ENCODE peak calls at places on chromosome 1, in four cellular contexts. X, M, A and P are unnamed samples.

GRCh38 chr1:172699695-172700094 is 40.8 kb downstream of the FASLG start:
- DNase-seq in A (no peak), X (no peak), M (no peak), P (no peak)

GRCh38 chr1:225811622-225812487 is 1.9 kb downstream of the EPHX1 start:
- DNase-seq in M (no peak), X (no peak), A (peak), P (peak)

GRCh38 chr1:201288007-201288406 is 4.7 kb downstream of the PKP1 start:
- DNase-seq in M (no peak), A (no peak), X (no peak), P (no peak)

GRCh38 chr1:45187735-45188134 is 18.7 kb downstream of the ZSWIM5 start:
- DNase-seq in X (no peak), A (no peak), M (no peak), P (no peak)

GRCh38 chr1:156727914-156728598 is at the start of gene METTL25B:
- DNase-seq in A (no peak), X (no peak), M (no peak), P (peak)

GRCh38 chr1:54234284-54234683 is 34.3 kb downstream of the MRPL37 start:
- DNase-seq in A (no peak), X (no peak), M (no peak), P (no peak)

GRCh38 chr1:167465018-167465417 is 53.3 kb downstream of the CD247 start:
- DNase-seq in X (no peak), A (no peak), M (no peak), P (no peak)

GRCh38 chr1:30525980-30526651 is 197.3 kb downstream of the MATN1 start:
- DNase-seq in A (no peak), X (no peak), M (peak), P (peak)

GRCh38 chr1:1421907-1422464 is 910 bp upstream of the ANKRD65 start:
- DNase-seq in X (no peak), A (no peak), M (no peak), P (no peak)

GRCh38 chr1:1419363-1419811 is 1.7 kb downstream of the ANKRD65 start:
- DNase-seq in A (no peak), X (no peak), M (no peak), P (no peak)

GRCh38 chr1:1419812-1420653 is 1.0 kb downstream of the ANKRD65 start:
- DNase-seq in X (no peak), A (no peak), M (no peak), P (no peak)

GRCh38 chr1:1421147-1421906 is at the start of gene ANKRD65:
- DNase-seq in A (no peak), X (no peak), M (no peak), P (peak)

DNA sequence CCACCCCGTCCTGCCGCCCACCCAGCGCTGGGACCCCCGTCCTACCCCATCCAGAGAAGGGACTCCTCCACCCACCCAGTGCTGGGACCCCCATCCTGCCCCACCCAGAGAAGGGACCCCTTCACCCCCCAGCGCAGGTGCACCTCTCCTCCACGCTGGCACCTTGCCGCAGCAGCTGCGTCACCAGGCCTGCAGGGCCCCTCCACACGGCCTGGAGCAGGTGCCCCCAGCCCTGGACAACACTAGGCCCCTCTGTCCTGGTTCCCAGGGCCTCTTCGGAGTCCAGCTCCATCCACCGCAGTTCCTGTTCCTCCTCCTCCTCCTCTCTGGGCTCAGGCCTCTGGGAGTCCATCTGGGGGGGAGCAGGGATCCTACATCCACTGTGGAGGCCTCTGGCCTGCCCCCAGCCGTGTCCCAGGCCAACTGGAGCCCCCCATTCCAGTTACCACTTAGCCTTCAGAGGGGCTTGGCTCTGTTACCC is 382 bp downstream of the ANKRD65 start:
- DNase-seq in X (no peak), M (no peak), A (no peak), P (no peak)
- TF ChIP-seq CEBPB in X (no peak), M (no peak), A (no peak), P (no peak)

DNA sequence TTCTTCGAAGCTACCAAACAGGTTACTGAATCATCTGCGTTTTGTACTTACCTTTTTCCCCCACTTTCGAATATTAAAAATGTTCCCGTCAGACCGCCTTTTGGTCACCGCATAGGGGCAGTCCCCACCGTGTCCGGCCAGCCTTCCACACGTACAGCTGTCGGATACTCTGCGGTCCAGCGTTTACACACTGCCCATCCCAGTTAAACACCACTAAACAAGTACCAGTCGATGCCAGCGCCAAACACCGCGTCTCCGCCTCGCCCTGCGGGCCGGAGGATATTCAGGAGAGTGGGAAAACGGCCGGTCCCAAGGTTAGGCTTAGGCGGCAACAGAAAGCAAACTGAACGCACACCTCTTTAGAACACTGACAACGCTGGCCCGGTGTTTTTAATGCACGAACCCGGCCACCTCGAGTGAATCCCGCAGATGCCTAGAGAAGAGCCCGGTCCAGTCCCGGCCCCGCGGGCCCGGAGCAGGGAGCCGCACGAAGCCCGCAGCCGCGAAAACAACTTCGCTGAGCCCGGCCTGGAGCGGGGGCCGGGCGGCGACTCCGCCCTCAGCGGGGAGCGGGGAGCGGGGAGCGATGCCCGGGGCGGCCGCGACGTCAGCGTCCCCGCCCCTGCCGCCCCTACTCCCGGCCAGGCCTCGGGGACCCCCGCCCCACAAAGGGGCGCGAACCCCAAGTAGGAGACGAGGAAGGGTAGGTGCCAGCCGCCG is 730 bp upstream of the PHF13 start:
- DNase-seq in A (no peak), M (no peak), X (no peak), P (peak)
- TF ChIP-seq ZBTB33 in A (no peak), M (no peak), X (no peak), P (no peak)

DNA sequence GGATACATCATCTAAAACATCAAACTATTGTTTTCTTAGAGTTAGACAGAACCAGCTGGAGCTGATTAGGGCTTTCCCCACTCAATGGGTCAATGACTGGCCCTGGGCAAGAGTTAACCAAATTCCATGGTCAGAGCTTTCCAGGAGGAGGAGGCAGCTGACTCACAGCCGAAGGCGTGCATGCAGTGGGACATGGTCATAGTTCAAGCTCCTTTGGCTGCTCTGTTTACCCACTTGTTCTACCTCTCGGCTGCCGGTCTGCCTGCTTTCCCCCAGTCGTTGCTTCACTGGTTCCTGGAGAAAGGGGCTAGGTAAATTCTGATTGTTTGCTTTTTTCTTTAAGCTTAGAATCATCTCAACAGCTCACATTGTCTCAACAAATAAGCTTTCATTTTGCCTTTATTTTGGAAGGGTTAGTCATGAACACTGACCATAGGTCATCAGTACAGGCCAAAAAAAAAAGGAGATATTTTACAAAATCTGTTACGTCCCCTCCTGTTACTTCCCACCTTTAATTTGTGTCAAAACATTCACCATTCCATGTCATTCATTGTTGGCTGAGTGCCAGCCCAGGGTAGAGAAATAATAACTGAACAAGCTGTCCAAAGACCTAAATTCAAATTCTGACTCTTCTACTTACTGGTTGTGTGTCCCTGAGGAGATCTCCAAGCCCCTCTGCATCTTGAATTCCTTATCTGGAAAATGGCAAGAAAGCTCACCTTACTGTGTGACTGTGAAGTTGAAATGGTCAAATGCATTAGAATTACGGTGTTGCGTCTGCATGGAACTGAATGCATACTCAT is 12.0 kb downstream of the MAB21L3 start:
- DNase-seq in A (no peak), X (no peak), M (no peak), P (peak)
- TF ChIP-seq CEBPB in A (no peak), X (no peak), M (no peak), P (peak)

GRCh38 chr1:207670192-207670591 is 25.3 kb downstream of the CR1L start:
- DNase-seq in X (peak), M (no peak), A (no peak), P (no peak)
- TF ChIP-seq ZBTB33 in X (no peak), M (no peak), A (no peak), P (no peak)

GRCh38 chr1:84969489-84970250 is 27.2 kb downstream of the MCOLN2 start:
- DNase-seq in X (peak), M (no peak), A (no peak), P (no peak)
- TF ChIP-seq CEBPB in X (peak), M (no peak), A (no peak), P (no peak)

DNA sequence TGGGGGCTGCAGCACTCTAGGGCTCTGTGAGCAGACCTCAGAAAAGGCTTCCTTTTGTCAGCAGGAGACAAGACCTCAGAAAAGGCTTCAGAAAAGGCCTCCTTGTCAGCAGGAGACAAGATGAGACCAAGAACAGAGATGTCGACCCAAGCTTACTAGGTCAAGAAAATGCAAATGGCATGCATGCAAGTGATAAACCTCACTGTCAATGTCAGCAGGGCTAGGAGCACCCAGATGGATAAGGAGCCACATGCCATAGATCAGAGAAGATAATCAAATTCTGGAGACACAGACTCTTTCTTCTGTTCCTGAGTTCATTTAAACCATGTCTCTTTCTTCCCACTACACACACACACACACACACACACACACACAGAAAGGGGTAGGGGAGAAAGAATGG is 285.9 kb downstream of the CHRM3 start:
- DNase-seq in X (no peak), A (no peak), M (no peak), P (no peak)
- TF ChIP-seq ZBTB33 in X (no peak), A (no peak), M (no peak), P (no peak)

GRCh38 chr1:246066553-246066952 is 440.5 kb downstream of the SMYD3 start:
- DNase-seq in M (no peak), A (no peak), X (no peak), P (no peak)

GRCh38 chr1:246067432-246068021 is 439.6 kb downstream of the SMYD3 start:
- DNase-seq in A (no peak), X (no peak), M (no peak), P (no peak)

GRCh38 chr1:246065592-246065991 is 441.5 kb downstream of the SMYD3 start:
- DNase-seq in X (no peak), M (no peak), A (no peak), P (no peak)

GRCh38 chr1:246063013-246063616 is 444.0 kb downstream of the SMYD3 start:
- DNase-seq in M (no peak), X (no peak), A (no peak), P (no peak)

GRCh38 chr1:246064891-246065290 is 442.2 kb downstream of the SMYD3 start:
- DNase-seq in X (no peak), A (no peak), M (no peak), P (peak)
- TF ChIP-seq CEBPB in X (no peak), A (no peak), M (no peak), P (no peak)

DNA sequence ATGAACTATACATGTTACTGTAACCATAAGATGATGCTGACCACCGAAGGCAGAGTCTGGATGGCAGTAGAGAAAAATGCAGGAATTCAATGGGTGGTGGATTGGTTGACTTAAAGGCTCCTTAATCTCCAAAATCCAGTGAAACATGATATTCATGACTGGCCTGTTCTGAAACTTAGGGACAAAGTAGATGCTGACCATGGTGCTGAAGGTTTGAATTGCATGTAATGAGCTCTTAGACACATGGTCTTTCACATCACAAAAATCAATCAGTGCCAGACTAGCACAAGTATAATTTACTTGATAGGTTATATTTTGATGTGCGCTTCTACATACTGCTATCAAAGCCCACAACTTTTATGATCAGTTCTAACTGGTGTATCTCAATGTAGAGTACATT is 30.8 kb upstream of the NTMT2 start:
- DNase-seq in X (no peak), A (no peak), M (no peak), P (no peak)
- TF ChIP-seq ZBTB33 in X (no peak), A (no peak), M (no peak), P (no peak)

DNA sequence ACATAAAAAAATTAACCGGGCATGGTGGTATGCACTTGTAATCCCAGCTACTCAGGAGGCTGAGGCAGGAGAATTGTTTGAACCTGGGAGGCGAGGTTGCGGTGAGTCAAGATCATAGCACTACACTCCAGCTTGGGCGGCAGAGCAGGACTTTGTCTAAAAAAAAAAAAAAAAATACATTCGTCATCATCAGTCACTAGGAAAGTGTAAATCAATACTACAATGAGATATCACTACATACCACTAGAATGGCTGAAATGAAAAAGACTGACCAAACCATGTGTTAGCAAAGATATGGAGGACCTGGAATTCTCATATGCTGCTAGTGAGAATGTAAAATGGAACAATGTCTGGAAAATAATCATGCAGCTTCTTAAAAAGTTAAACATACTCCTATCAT is 9.3 kb downstream of the SPATA45 start:
- DNase-seq in X (no peak), A (no peak), M (no peak), P (no peak)
- TF ChIP-seq CEBPB in X (no peak), A (no peak), M (no peak), P (no peak)